ENCODE peak calls at places on chromosomes 5 and 9, in four cellular contexts. X is NCI-H1092 treated with DMSO at 0.1 percent for 48 hours, Z is NCI-H2029 treated with DMSO at 0.1 percent for 48 hours, M is HT1080. C is an unnamed sample.

GRCh38 chr5:69209607-69210006 is 20.2 kb downstream of the CENPH start:
- DNase-seq in X (no peak), Z (no peak), M (no peak), C (no peak)

GRCh38 chr9:36165766-36166149 is 3.4 kb upstream of the CCIN start:
- DNase-seq in X (no peak), Z (no peak), M (no peak), C (no peak)

GRCh38 chr5:6593148-6594016 is 39.5 kb downstream of the NSUN2 start:
- DNase-seq in Z (no peak), M (no peak), X (no peak), C (no peak)

GRCh38 chr9:81860581-81860980 is 67.6 kb upstream of the SPATA31D4 start:
- DNase-seq in M (no peak), X (no peak), Z (no peak), C (no peak)

GRCh38 chr9:72984990-72985389 is 32.1 kb upstream of the ALDH1A1 start:
- DNase-seq in X (no peak), Z (no peak), M (no peak), C (no peak)

GRCh38 chr9:109498195-109499060 is at the start of gene PTPN3:
- DNase-seq in Z (no peak), X (peak; percentile 9), M (no peak), C (peak; percentile 3)

GRCh38 chr5:132679717-132680380 is 6.1 kb downstream of the IL4 start:
- DNase-seq in Z (no peak), M (no peak), X (no peak), C (no peak)

GRCh38 chr5:104977530-104977929 is 1414.9 kb upstream of the NUDT12 start:
- DNase-seq in M (no peak), Z (peak; percentile 5), X (peak; percentile 77), C (peak; percentile 12)

GRCh38 chr5:120012441-120012840 is 383.1 kb downstream of the FAM170A start:
- DNase-seq in M (no peak), Z (no peak), X (no peak), C (no peak)

GRCh38 chr9:105243015-105243686 is 1.3 kb upstream of the SLC44A1 start:
- DNase-seq in Z (no peak), M (peak; percentile 37), X (no peak), C (no peak)

GRCh38 chr9:134632329-134632728 is 9.3 kb upstream of the COL5A1 start:
- DNase-seq in M (no peak), Z (no peak), X (no peak), C (no peak)

GRCh38 chr5:149801307-149801985 is 71.3 kb downstream of the PPARGC1B start:
- DNase-seq in X (no peak), M (no peak), Z (peak; percentile 90), C (no peak)

GRCh38 chr9:110156902-110157301 is 51.1 kb downstream of the C9orf152 start:
- DNase-seq in X (no peak), M (peak; percentile 52), Z (no peak), C (no peak)

GRCh38 chr9:129111143-129111761 is at the start of gene PTPA:
- DNase-seq in Z (peak; percentile 71), M (peak; percentile 78), X (peak; percentile 83), C (peak; percentile 78)

GRCh38 chr9:98806394-98807069 is 938 bp upstream of the GALNT12 start:
- DNase-seq in Z (no peak), M (no peak), X (peak; percentile 23), C (no peak)

GRCh38 chr5:79617539-79617938 is 5.3 kb downstream of the TENT2 start:
- DNase-seq in M (no peak), X (no peak), Z (no peak), C (no peak)

GRCh38 chr9:134620751-134621557 is 20.6 kb upstream of the COL5A1 start:
- DNase-seq in Z (no peak), X (no peak), M (no peak), C (no peak)

GRCh38 chr5:35306716-35307365 is 76.6 kb upstream of the PRLR start:
- DNase-seq in X (no peak), M (no peak), Z (no peak), C (no peak)

GRCh38 chr5:175775416-175775815 is 96.0 kb upstream of the CPLX2 start:
- DNase-seq in M (no peak), Z (no peak), X (no peak), C (no peak)

GRCh38 chr9:34496149-34496712 is 26.6 kb downstream of the ENHO start:
- DNase-seq in M (peak; percentile 76), Z (no peak), X (no peak), C (no peak)

GRCh38 chr5:91641730-91642350 is 258.7 kb upstream of the ARRDC3 start:
- DNase-seq in Z (peak; percentile 79), M (peak; percentile 58), X (peak; percentile 63), C (peak; percentile 40)

GRCh38 chr5:139565411-139566305 is 4.5 kb downstream of the UBE2D2 start:
- DNase-seq in X (no peak), Z (no peak), M (no peak), C (no peak)

GRCh38 chr9:109894921-109895758 is 115.1 kb downstream of the PALM2AKAP2 start:
- DNase-seq in M (peak; percentile 59), Z (no peak), X (no peak), C (no peak)

GRCh38 chr9:127899200-127899943 is at the start of gene ST6GALNAC6:
- DNase-seq in X (peak; percentile 34), M (no peak), Z (no peak), C (peak; percentile 55)

GRCh38 chr5:128304121-128304520 is 220.6 kb downstream of the SLC12A2 start:
- DNase-seq in X (no peak), Z (no peak), M (peak; percentile 24), C (no peak)

GRCh38 chr5:81755320-81755719 is 4.4 kb upstream of the SSBP2 start:
- DNase-seq in X (no peak), M (peak; percentile 86), Z (no peak), C (no peak)

GRCh38 chr5:175035882-175036533 is 311.6 kb downstream of the MSX2 start:
- DNase-seq in Z (no peak), M (no peak), X (no peak), C (no peak)

GRCh38 chr5:179265529-179266290 is 79.6 kb downstream of the ADAMTS2 start:
- DNase-seq in Z (no peak), M (peak; percentile 59), X (peak; percentile 24), C (no peak)

GRCh38 chr5:81164936-81165335 is 68.2 kb upstream of the CKMT2 start:
- DNase-seq in Z (no peak), M (peak; percentile 65), X (no peak), C (no peak)

GRCh38 chr5:150782850-150783249 is 4.3 kb downstream of the SMIM3 start:
- DNase-seq in M (no peak), Z (no peak), X (no peak), C (no peak)

GRCh38 chr9:126839301-126839700 is 21.1 kb upstream of the ZBTB34 start:
- DNase-seq in M (no peak), Z (no peak), X (no peak), C (no peak)

GRCh38 chr9:69093471-69094103 is 58.0 kb downstream of the FXN start:
- DNase-seq in Z (no peak), M (no peak), X (no peak), C (no peak)

GRCh38 chr9:94289691-94290090 is 30.6 kb downstream of the ZNF169 start:
- DNase-seq in M (no peak), Z (no peak), X (no peak), C (no peak)

GRCh38 chr9:13750061-13750460 is 470.6 kb upstream of the MPDZ start:
- DNase-seq in Z (no peak), M (peak; percentile 99), X (no peak), C (no peak)

GRCh38 chr9:113753398-113754119 is 122.5 kb upstream of the ZNF618 start:
- DNase-seq in M (no peak), Z (no peak), X (no peak), C (no peak)

GRCh38 chr9:111036068-111036789 is 2.0 kb downstream of the LPAR1 start:
- DNase-seq in X (peak; percentile 5), Z (peak; percentile 20), M (no peak), C (peak; percentile 24)

GRCh38 chr5:159409801-159410200 is 79.5 kb upstream of the IL12B start:
- DNase-seq in Z (no peak), M (no peak), X (no peak), C (no peak)

GRCh38 chr5:78985407-78986223 is 505 bp upstream of the ARSB start:
- DNase-seq in X (peak; percentile 37), M (peak; percentile 76), Z (peak; percentile 25), C (no peak)

C was measured in NCI-H1436.